ENCODE peak calls at places on chromosomes 1 and 21, in four cellular contexts. One of them, this sample, is unnamed.

GRCh38 chr21:35641271-35642016 is 418.9 kb downstream of the SETD4 start:
- DNase-seq in stomach: no peak
- DNase-seq in tibial artery: no peak
- DNase-seq in Panc1: no peak
- DNase-seq in this sample: no peak

GRCh38 chr1:54498383-54499096 is 49.5 kb upstream of the ACOT11 start:
- DNase-seq in stomach: no peak
- DNase-seq in tibial artery: no peak
- DNase-seq in Panc1: no peak
- DNase-seq in this sample: no peak

GRCh38 chr1:244046907-244047738 is 4.0 kb upstream of the ZBTB18 start:
- DNase-seq in stomach: no peak
- DNase-seq in tibial artery: no peak
- DNase-seq in Panc1: peak
- DNase-seq in this sample: no peak

GRCh38 chr1:170131450-170131849 is 14.3 kb upstream of the NTMT2 start:
- DNase-seq in stomach: no peak
- DNase-seq in tibial artery: no peak
- DNase-seq in Panc1: no peak
- DNase-seq in this sample: no peak

GRCh38 chr1:163561570-163562295 is 240.0 kb downstream of the NUF2 start:
- DNase-seq in stomach: no peak
- DNase-seq in tibial artery: no peak
- DNase-seq in Panc1: no peak
- DNase-seq in this sample: no peak

GRCh38 chr1:3787347-3787710 is 9.0 kb downstream of the LRRC47 start:
- DNase-seq in stomach: no peak
- DNase-seq in tibial artery: no peak
- DNase-seq in Panc1: no peak
- DNase-seq in this sample: no peak

GRCh38 chr1:70044832-70045231 is 160.5 kb downstream of the LRRC40 start:
- DNase-seq in stomach: no peak
- DNase-seq in tibial artery: no peak
- DNase-seq in Panc1: no peak
- DNase-seq in this sample: no peak

GRCh38 chr1:225597926-225598575 is 54.9 kb downstream of the ENAH start:
- DNase-seq in stomach: no peak
- DNase-seq in tibial artery: no peak
- DNase-seq in Panc1: no peak
- DNase-seq in this sample: no peak

GRCh38 chr1:165383067-165383466 is 26.6 kb upstream of the LMX1A start:
- DNase-seq in stomach: no peak
- DNase-seq in tibial artery: peak
- DNase-seq in Panc1: no peak
- DNase-seq in this sample: no peak

GRCh38 chr1:151058682-151059341 is 610 bp downstream of the CDC42SE1 start:
- DNase-seq in stomach: peak
- DNase-seq in tibial artery: no peak
- DNase-seq in Panc1: no peak
- DNase-seq in this sample: no peak

GRCh38 chr1:227901906-227902640 is 45.7 kb downstream of the WNT9A start:
- DNase-seq in stomach: no peak
- DNase-seq in tibial artery: peak
- DNase-seq in Panc1: no peak
- DNase-seq in this sample: no peak

GRCh38 chr1:1990222-1990621 is 13.4 kb downstream of the CFAP74 start:
- DNase-seq in stomach: no peak
- DNase-seq in tibial artery: no peak
- DNase-seq in Panc1: no peak
- DNase-seq in this sample: no peak

GRCh38 chr1:25787477-25788043 is 12.4 kb upstream of the SELENON start:
- DNase-seq in stomach: no peak
- DNase-seq in tibial artery: no peak
- DNase-seq in Panc1: no peak
- DNase-seq in this sample: no peak

GRCh38 chr1:29124366-29125236 is 898 bp upstream of the TMEM200B start:
- DNase-seq in stomach: peak
- DNase-seq in tibial artery: peak
- DNase-seq in Panc1: no peak
- DNase-seq in this sample: peak

GRCh38 chr1:173870252-173871075 is 2.3 kb downstream of the ZBTB37 start:
- DNase-seq in stomach: peak
- DNase-seq in tibial artery: no peak
- DNase-seq in Panc1: no peak
- DNase-seq in this sample: no peak

GRCh38 chr1:94239796-94240195 is 2.4 kb upstream of the ARHGAP29 start:
- DNase-seq in stomach: no peak
- DNase-seq in tibial artery: no peak
- DNase-seq in Panc1: no peak
- DNase-seq in this sample: no peak

GRCh38 chr1:214120951-214121350 is 133.2 kb downstream of the PROX1 start:
- DNase-seq in stomach: no peak
- DNase-seq in tibial artery: no peak
- DNase-seq in Panc1: no peak
- DNase-seq in this sample: no peak

GRCh38 chr1:8516793-8517556 is 199.1 kb downstream of the SLC45A1 start:
- DNase-seq in stomach: no peak
- DNase-seq in tibial artery: no peak
- DNase-seq in Panc1: no peak
- DNase-seq in this sample: no peak

GRCh38 chr1:223609066-223609465 is 56.4 kb downstream of the CAPN8 start:
- DNase-seq in stomach: no peak
- DNase-seq in tibial artery: peak
- DNase-seq in Panc1: no peak
- DNase-seq in this sample: no peak

GRCh38 chr21:17451364-17451869 is 61.4 kb upstream of the CXADR start:
- DNase-seq in stomach: no peak
- DNase-seq in tibial artery: no peak
- DNase-seq in Panc1: no peak
- DNase-seq in this sample: no peak

GRCh38 chr1:186042216-186042615 is 308.0 kb downstream of the HMCN1 start:
- DNase-seq in stomach: no peak
- DNase-seq in tibial artery: no peak
- DNase-seq in Panc1: no peak
- DNase-seq in this sample: no peak

GRCh38 chr1:240100351-240100750 is 8.7 kb downstream of the FMN2 start:
- DNase-seq in stomach: no peak
- DNase-seq in tibial artery: no peak
- DNase-seq in Panc1: no peak
- DNase-seq in this sample: no peak

GRCh38 chr1:31523769-31524168 is 52.5 kb upstream of the TINAGL1 start:
- DNase-seq in stomach: peak
- DNase-seq in tibial artery: peak
- DNase-seq in Panc1: no peak
- DNase-seq in this sample: no peak

GRCh38 chr1:207814469-207814868 is 62.6 kb downstream of the CD46 start:
- DNase-seq in stomach: no peak
- DNase-seq in tibial artery: peak
- DNase-seq in Panc1: no peak
- DNase-seq in this sample: no peak
- H3K4me3 ChIP-seq in stomach: no peak
- H3K4me3 ChIP-seq in tibial artery: peak
- H3K4me3 ChIP-seq in Panc1: no peak
- H3K4me3 ChIP-seq in this sample: peak

GRCh38 chr1:110637475-110637874 is 31.3 kb upstream of the KCNA2 start:
- DNase-seq in stomach: no peak
- DNase-seq in tibial artery: no peak
- DNase-seq in Panc1: no peak
- DNase-seq in this sample: no peak
- TF ChIP-seq CTCF in stomach: no peak
- TF ChIP-seq CTCF in tibial artery: no peak
- TF ChIP-seq CTCF in Panc1: no peak
- TF ChIP-seq CTCF in this sample: no peak

DNA sequence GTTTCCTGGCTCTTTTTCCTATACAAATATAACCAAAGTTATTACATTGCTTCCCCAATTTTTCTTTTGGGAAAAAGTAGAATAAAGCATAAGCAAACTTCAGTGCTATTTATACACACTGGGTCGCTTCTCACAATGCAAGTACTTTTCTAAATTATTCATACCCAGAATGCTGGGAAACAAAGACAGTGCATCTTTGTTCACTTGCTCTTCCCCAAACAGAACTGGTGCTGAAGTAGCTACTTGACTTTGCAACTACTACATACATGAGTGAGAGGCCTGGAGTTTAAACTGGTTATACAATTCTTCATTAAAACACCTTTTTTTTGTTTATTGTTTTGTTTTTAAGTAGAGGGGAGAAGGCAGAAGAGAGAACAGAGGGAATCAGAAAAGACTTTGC is 40.2 kb downstream of the STX6 start:
- DNase-seq in stomach: no peak
- DNase-seq in tibial artery: no peak
- DNase-seq in Panc1: no peak
- DNase-seq in this sample: no peak
- H3K4me3 ChIP-seq in stomach: no peak
- H3K4me3 ChIP-seq in tibial artery: no peak
- H3K4me3 ChIP-seq in Panc1: no peak
- H3K4me3 ChIP-seq in this sample: no peak

DNA sequence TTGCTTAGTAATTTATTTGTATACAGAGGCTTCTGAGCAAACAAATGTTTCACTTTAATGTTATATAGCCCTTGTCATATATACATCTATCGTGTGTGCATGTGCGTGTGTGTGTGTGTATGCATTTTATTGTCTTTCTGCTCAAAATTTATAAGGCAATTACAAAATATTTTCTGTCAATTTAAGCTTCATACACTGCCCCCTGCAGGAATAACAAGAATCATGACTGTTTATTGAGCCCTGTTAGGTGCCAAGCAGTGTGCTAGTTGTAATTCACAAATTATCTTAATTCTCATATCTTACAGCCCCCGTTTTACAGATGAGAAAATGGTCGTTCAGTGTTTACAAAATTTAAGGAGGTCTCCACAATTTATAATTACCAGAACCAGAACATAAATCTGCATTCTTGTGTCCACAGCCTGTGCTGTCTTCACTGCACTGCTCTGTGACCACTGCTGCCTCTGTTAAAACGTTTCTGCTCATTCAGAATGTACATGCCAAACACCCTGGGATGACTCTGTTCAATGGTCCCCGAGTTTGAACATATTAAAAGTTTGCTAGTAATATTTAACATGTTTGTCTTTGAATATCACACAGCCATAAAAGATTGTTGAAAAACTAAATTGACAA is 181.3 kb downstream of the ATP6V1G3 start:
- DNase-seq in stomach: no peak
- DNase-seq in tibial artery: no peak
- DNase-seq in Panc1: no peak
- DNase-seq in this sample: no peak
- TF ChIP-seq CTCF in stomach: no peak
- TF ChIP-seq CTCF in tibial artery: peak
- TF ChIP-seq CTCF in Panc1: peak
- TF ChIP-seq CTCF in this sample: peak

GRCh38 chr1:68233202-68233601 is 879 bp upstream of the WLS start:
- DNase-seq in stomach: no peak
- DNase-seq in tibial artery: no peak
- DNase-seq in Panc1: no peak
- DNase-seq in this sample: no peak
- H3K4me3 ChIP-seq in stomach: peak
- H3K4me3 ChIP-seq in tibial artery: peak
- H3K4me3 ChIP-seq in Panc1: peak
- H3K4me3 ChIP-seq in this sample: peak

GRCh38 chr1:201562659-201563405 is 23.9 kb downstream of the NAV1 start:
- DNase-seq in stomach: no peak
- DNase-seq in tibial artery: no peak
- DNase-seq in Panc1: no peak
- DNase-seq in this sample: peak
- TF ChIP-seq CTCF in stomach: no peak
- TF ChIP-seq CTCF in tibial artery: no peak
- TF ChIP-seq CTCF in Panc1: no peak
- TF ChIP-seq CTCF in this sample: no peak